ENCODE peak calls at places on chromosomes 1 and 21, in five cellular contexts. One of them, this sample, is unnamed.

GRCh38 chr1:199084293-199084692 is 445.5 kb downstream of the PTPRC start:
- DNase-seq in naive thymus-derived CD4-positive, alpha-beta T cell: no peak
- DNase-seq in HFF-Myc: peak
- DNase-seq in GM23248: peak
- DNase-seq in right lobe of liver: no peak
- DNase-seq in this sample: no peak

GRCh38 chr1:21843996-21844395 is 31.9 kb downstream of the LDLRAD2 start:
- DNase-seq in right lobe of liver: no peak
- DNase-seq in GM23248: no peak
- DNase-seq in naive thymus-derived CD4-positive, alpha-beta T cell: no peak
- DNase-seq in HFF-Myc: no peak
- DNase-seq in this sample: no peak

GRCh38 chr1:92910081-92910480 is 51.2 kb downstream of the DIPK1A start:
- DNase-seq in GM23248: peak
- DNase-seq in HFF-Myc: no peak
- DNase-seq in right lobe of liver: no peak
- DNase-seq in naive thymus-derived CD4-positive, alpha-beta T cell: no peak
- DNase-seq in this sample: no peak

GRCh38 chr1:206556047-206556747 is 48.9 kb downstream of the RASSF5 start:
- DNase-seq in GM23248: no peak
- DNase-seq in HFF-Myc: no peak
- DNase-seq in naive thymus-derived CD4-positive, alpha-beta T cell: no peak
- DNase-seq in right lobe of liver: no peak
- DNase-seq in this sample: no peak

GRCh38 chr1:9787702-9788101 is 36.1 kb downstream of the CLSTN1 start:
- DNase-seq in naive thymus-derived CD4-positive, alpha-beta T cell: peak
- DNase-seq in HFF-Myc: no peak
- DNase-seq in right lobe of liver: no peak
- DNase-seq in GM23248: no peak
- DNase-seq in this sample: no peak

GRCh38 chr1:228974296-228974695 is 239.0 kb downstream of the RHOU start:
- DNase-seq in GM23248: no peak
- DNase-seq in HFF-Myc: no peak
- DNase-seq in naive thymus-derived CD4-positive, alpha-beta T cell: no peak
- DNase-seq in right lobe of liver: no peak
- DNase-seq in this sample: no peak

GRCh38 chr1:145877923-145878486 is 7.7 kb downstream of the ANKRD35 start:
- DNase-seq in GM23248: no peak
- DNase-seq in naive thymus-derived CD4-positive, alpha-beta T cell: no peak
- DNase-seq in right lobe of liver: no peak
- DNase-seq in HFF-Myc: no peak
- DNase-seq in this sample: no peak

GRCh38 chr1:16141573-16142336 is 14.1 kb downstream of the EPHA2 start:
- DNase-seq in right lobe of liver: no peak
- DNase-seq in naive thymus-derived CD4-positive, alpha-beta T cell: no peak
- DNase-seq in GM23248: no peak
- DNase-seq in HFF-Myc: no peak
- DNase-seq in this sample: peak

GRCh38 chr1:117622726-117623125 is 16.9 kb downstream of the TENT5C start:
- DNase-seq in right lobe of liver: no peak
- DNase-seq in GM23248: no peak
- DNase-seq in naive thymus-derived CD4-positive, alpha-beta T cell: no peak
- DNase-seq in HFF-Myc: no peak
- DNase-seq in this sample: no peak

GRCh38 chr21:44711327-44712202 is at the start of gene TSPEAR:
- DNase-seq in right lobe of liver: no peak
- DNase-seq in GM23248: no peak
- DNase-seq in naive thymus-derived CD4-positive, alpha-beta T cell: no peak
- DNase-seq in HFF-Myc: no peak
- DNase-seq in this sample: no peak

GRCh38 chr1:20080441-20081330 is 10.7 kb downstream of the PLA2G5 start:
- DNase-seq in right lobe of liver: no peak
- DNase-seq in naive thymus-derived CD4-positive, alpha-beta T cell: no peak
- DNase-seq in GM23248: no peak
- DNase-seq in HFF-Myc: no peak
- DNase-seq in this sample: no peak

GRCh38 chr1:184686540-184686939 is 68.1 kb downstream of the EDEM3 start:
- DNase-seq in GM23248: no peak
- DNase-seq in HFF-Myc: no peak
- DNase-seq in right lobe of liver: no peak
- DNase-seq in naive thymus-derived CD4-positive, alpha-beta T cell: no peak
- DNase-seq in this sample: no peak

GRCh38 chr1:228310162-228310792 is 96.4 kb downstream of the TRIM11 start:
- DNase-seq in naive thymus-derived CD4-positive, alpha-beta T cell: no peak
- DNase-seq in HFF-Myc: no peak
- DNase-seq in right lobe of liver: no peak
- DNase-seq in GM23248: no peak
- DNase-seq in this sample: no peak

GRCh38 chr21:42777757-42778344 is 101.5 kb downstream of the WDR4 start:
- DNase-seq in HFF-Myc: no peak
- DNase-seq in right lobe of liver: no peak
- DNase-seq in GM23248: no peak
- DNase-seq in naive thymus-derived CD4-positive, alpha-beta T cell: no peak
- DNase-seq in this sample: no peak

GRCh38 chr1:12600880-12601633 is 17.0 kb downstream of the DHRS3 start:
- DNase-seq in naive thymus-derived CD4-positive, alpha-beta T cell: peak
- DNase-seq in right lobe of liver: no peak
- DNase-seq in HFF-Myc: no peak
- DNase-seq in GM23248: peak
- DNase-seq in this sample: peak

GRCh38 chr1:229461032-229461668 is 27.3 kb upstream of the ACTA1 start:
- DNase-seq in GM23248: no peak
- DNase-seq in HFF-Myc: no peak
- DNase-seq in right lobe of liver: no peak
- DNase-seq in naive thymus-derived CD4-positive, alpha-beta T cell: no peak
- DNase-seq in this sample: no peak

GRCh38 chr1:90220496-90220895 is 225.6 kb downstream of the ZNF326 start:
- DNase-seq in naive thymus-derived CD4-positive, alpha-beta T cell: no peak
- DNase-seq in right lobe of liver: no peak
- DNase-seq in GM23248: no peak
- DNase-seq in HFF-Myc: no peak
- DNase-seq in this sample: no peak

GRCh38 chr1:181062800-181063428 is 25.6 kb upstream of the IER5 start:
- DNase-seq in naive thymus-derived CD4-positive, alpha-beta T cell: no peak
- DNase-seq in right lobe of liver: no peak
- DNase-seq in HFF-Myc: peak
- DNase-seq in GM23248: peak
- DNase-seq in this sample: no peak

GRCh38 chr1:1213919-1214599 is at the start of gene TNFRSF4:
- DNase-seq in GM23248: no peak
- DNase-seq in naive thymus-derived CD4-positive, alpha-beta T cell: no peak
- DNase-seq in HFF-Myc: no peak
- DNase-seq in right lobe of liver: no peak
- DNase-seq in this sample: no peak
- H3K4me3 ChIP-seq in GM23248: no peak
- H3K4me3 ChIP-seq in naive thymus-derived CD4-positive, alpha-beta T cell: peak
- H3K4me3 ChIP-seq in HFF-Myc: no peak
- H3K4me3 ChIP-seq in right lobe of liver: peak
- H3K4me3 ChIP-seq in this sample: no peak

GRCh38 chr21:46667735-46668380 is 32.4 kb downstream of the PRMT2 start:
- DNase-seq in right lobe of liver: no peak
- DNase-seq in naive thymus-derived CD4-positive, alpha-beta T cell: no peak
- DNase-seq in GM23248: peak
- DNase-seq in HFF-Myc: peak
- DNase-seq in this sample: no peak
- H3K4me3 ChIP-seq in right lobe of liver: peak
- H3K4me3 ChIP-seq in naive thymus-derived CD4-positive, alpha-beta T cell: peak
- H3K4me3 ChIP-seq in GM23248: peak
- H3K4me3 ChIP-seq in HFF-Myc: peak
- H3K4me3 ChIP-seq in this sample: peak

DNA sequence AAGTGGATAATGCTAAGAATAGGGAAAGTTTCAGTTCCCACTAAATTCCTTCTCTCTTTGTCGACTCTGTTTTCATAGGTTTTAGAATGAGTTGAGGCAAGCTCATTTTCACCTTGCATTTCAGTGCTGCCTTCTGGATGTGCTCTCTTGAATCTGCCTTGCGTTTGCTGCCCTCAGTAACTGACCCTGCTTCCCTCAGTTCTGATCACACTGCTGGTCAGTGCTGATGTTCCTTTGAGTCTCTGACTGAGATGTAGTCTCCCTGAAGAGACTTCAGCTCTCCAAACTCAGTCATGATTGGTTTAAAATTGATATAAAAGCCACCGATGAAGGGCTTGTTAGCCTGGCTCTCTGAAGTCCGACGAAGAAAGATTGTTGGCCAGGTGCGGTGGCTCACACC is 25.2 kb upstream of the HMGN1 start:
- DNase-seq in GM23248: no peak
- DNase-seq in right lobe of liver: no peak
- DNase-seq in HFF-Myc: no peak
- DNase-seq in naive thymus-derived CD4-positive, alpha-beta T cell: no peak
- DNase-seq in this sample: no peak
- H3K4me3 ChIP-seq in GM23248: no peak
- H3K4me3 ChIP-seq in right lobe of liver: no peak
- H3K4me3 ChIP-seq in HFF-Myc: no peak
- H3K4me3 ChIP-seq in naive thymus-derived CD4-positive, alpha-beta T cell: no peak
- H3K4me3 ChIP-seq in this sample: no peak

GRCh38 chr1:183023601-183024351 is 556 bp downstream of the LAMC1 start:
- DNase-seq in GM23248: peak
- DNase-seq in right lobe of liver: peak
- DNase-seq in naive thymus-derived CD4-positive, alpha-beta T cell: no peak
- DNase-seq in HFF-Myc: no peak
- DNase-seq in this sample: peak

GRCh38 chr1:183027791-183028190 is 4.6 kb downstream of the LAMC1 start:
- DNase-seq in GM23248: no peak
- DNase-seq in naive thymus-derived CD4-positive, alpha-beta T cell: no peak
- DNase-seq in HFF-Myc: no peak
- DNase-seq in right lobe of liver: no peak
- DNase-seq in this sample: no peak

GRCh38 chr1:183027031-183027430 is 3.8 kb downstream of the LAMC1 start:
- DNase-seq in right lobe of liver: no peak
- DNase-seq in HFF-Myc: no peak
- DNase-seq in GM23248: peak
- DNase-seq in naive thymus-derived CD4-positive, alpha-beta T cell: no peak
- DNase-seq in this sample: no peak

GRCh38 chr1:183024352-183025337 is 1.4 kb downstream of the LAMC1 start:
- DNase-seq in right lobe of liver: no peak
- DNase-seq in GM23248: peak
- DNase-seq in HFF-Myc: no peak
- DNase-seq in naive thymus-derived CD4-positive, alpha-beta T cell: no peak
- DNase-seq in this sample: no peak

DNA sequence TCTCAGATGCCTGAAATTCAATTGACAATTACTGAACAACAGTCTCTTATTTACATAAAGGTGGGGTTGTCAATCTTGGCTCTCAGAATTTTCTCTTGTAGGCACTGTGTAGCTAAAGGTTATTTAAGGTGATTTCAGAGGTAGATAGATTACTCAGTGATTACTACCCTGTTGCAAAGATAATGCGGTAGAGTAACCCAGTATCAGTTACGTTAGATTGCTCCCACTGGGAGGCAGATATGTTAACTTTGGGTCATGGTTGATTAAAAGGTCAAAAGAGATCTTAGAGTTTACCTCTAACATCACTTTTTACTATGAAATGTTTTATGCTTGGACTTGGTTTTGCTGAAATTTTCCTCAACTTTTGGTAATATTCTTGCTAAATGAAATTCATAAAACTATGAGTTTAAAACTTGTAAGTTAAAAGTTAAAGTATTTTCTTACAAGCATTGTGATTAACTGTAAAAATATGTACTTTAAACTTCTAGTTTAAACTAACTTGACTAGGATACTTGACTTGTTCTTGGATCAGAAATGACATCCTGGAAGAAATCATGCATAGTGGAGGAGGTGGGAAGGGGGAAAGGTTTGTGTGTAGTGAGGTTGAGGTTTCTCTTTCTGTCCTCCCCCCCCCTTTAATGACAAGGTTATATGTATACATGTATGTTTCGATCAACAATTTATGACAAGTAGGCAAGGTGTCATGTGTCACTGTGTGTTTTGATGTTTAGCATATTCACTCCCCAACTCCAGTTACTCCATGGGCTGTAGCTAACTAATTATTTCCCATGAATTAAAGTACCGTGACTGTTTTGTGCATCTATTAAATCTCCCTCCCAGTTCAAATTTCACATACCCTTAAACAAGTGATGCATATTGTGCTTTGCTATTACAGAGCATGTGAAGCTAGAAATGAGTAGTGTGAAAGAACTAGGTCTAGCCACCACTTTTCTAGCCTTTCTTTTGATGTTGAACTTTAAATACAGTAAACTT is 2.9 kb downstream of the LAMC1 start:
- DNase-seq in GM23248: peak
- DNase-seq in right lobe of liver: no peak
- DNase-seq in naive thymus-derived CD4-positive, alpha-beta T cell: no peak
- DNase-seq in HFF-Myc: no peak
- DNase-seq in this sample: no peak
- H3K4me3 ChIP-seq in GM23248: peak
- H3K4me3 ChIP-seq in right lobe of liver: no peak
- H3K4me3 ChIP-seq in naive thymus-derived CD4-positive, alpha-beta T cell: no peak
- H3K4me3 ChIP-seq in HFF-Myc: peak
- H3K4me3 ChIP-seq in this sample: peak

DNA sequence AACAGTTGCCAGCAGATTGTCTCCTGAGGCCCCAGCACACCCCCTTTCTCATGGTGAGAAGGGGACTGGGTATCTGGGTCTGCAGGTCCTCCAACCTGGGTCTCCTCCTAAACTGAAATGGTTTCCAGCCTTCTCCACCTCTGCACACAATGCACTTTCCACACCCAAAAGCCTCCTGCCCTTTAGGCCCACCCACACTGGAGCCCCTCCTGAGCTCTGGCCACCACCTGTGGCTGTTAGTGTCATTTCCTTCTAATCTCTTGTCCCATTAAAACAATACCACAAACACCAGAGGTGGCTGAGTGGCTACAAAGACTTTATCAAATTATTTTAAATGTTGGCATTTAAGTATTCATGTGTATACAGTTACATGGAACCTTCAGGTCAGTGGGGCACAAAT is 11.5 kb downstream of the GPR3 start:
- DNase-seq in GM23248: no peak
- DNase-seq in right lobe of liver: no peak
- DNase-seq in naive thymus-derived CD4-positive, alpha-beta T cell: no peak
- DNase-seq in HFF-Myc: no peak
- DNase-seq in this sample: no peak
- H3K4me3 ChIP-seq in GM23248: peak
- H3K4me3 ChIP-seq in right lobe of liver: no peak
- H3K4me3 ChIP-seq in naive thymus-derived CD4-positive, alpha-beta T cell: no peak
- H3K4me3 ChIP-seq in HFF-Myc: no peak
- H3K4me3 ChIP-seq in this sample: no peak